ENCODE peak calls at places on chromosomes 2 and 18, in five cellular contexts. P, R, B, M and T are unnamed samples.

GRCh38 chr18:8937112-8937641 is 165.3 kb upstream of the NDUFV2 start:
- DNase-seq in P (no peak), R (no peak), B (no peak), M (no peak), T (no peak)

GRCh38 chr2:111160758-111161157 is 40.0 kb downstream of the BCL2L11 start:
- DNase-seq in B (peak; percentile 92), P (peak; percentile 74), M (peak; percentile 81), R (no peak), T (no peak)

GRCh38 chr2:171098607-171099006 is 62.1 kb downstream of the TLK1 start:
- DNase-seq in P (no peak), M (no peak), B (no peak), R (no peak), T (no peak)

GRCh38 chr18:22703883-22704626 is 229.1 kb upstream of the RBBP8 start:
- DNase-seq in R (no peak), B (peak; percentile 73), M (peak; percentile 35), P (peak; percentile 68), T (no peak)

GRCh38 chr2:97011977-97012569 is 25.7 kb upstream of the FAM178B start:
- DNase-seq in M (no peak), B (peak; percentile 72), R (no peak), P (peak; percentile 82), T (no peak)

GRCh38 chr2:3491716-3492474 is 27.4 kb downstream of the ADI1 start:
- DNase-seq in M (no peak), R (no peak), P (no peak), B (no peak), T (no peak)

GRCh38 chr2:30230479-30230854 is 867 bp upstream of the LBH start:
- DNase-seq in M (peak; percentile 54), B (peak; percentile 61), P (peak; percentile 77), R (no peak), T (no peak)

GRCh38 chr2:37599688-37600525 is 71.5 kb downstream of the CDC42EP3 start:
- DNase-seq in M (no peak), B (no peak), P (no peak), R (no peak), T (no peak)

GRCh38 chr2:166042768-166043390 is 84.9 kb downstream of the SCN1A start:
- DNase-seq in P (no peak), M (no peak), R (no peak), B (peak; percentile 6), T (no peak)

GRCh38 chr2:191577611-191578010 is 100.3 kb upstream of the NABP1 start:
- DNase-seq in R (no peak), M (no peak), B (no peak), P (no peak), T (no peak)

GRCh38 chr2:222305510-222306392 is 7.0 kb upstream of the PAX3 start:
- DNase-seq in R (no peak), M (no peak), P (no peak), B (peak; percentile 6), T (peak; percentile 60)